ENCODE peak calls at places on chromosome 22, in ten cellular contexts. D is brain microvascular endothelial cell; I is CD4-positive, alpha-beta T cell; S is progenitor cell of endocrine pancreas; T is body of pancreas; W is GM10248; K is left ventricle myocardium inferior; O is bronchial epithelial cell; C is dorsolateral prefrontal cortex; U is AG04450. L is an unnamed sample.

GRCh38 chr22:47550524-47551437 is 788.3 kb downstream of the TBC1D22A start:
- DNase-seq in C (no peak), D (no peak), O (no peak), S (no peak), I (no peak), W (no peak), U (no peak), K (no peak), T (no peak), L (no peak)

GRCh38 chr22:35219012-35219411 is 38.3 kb upstream of the HMGXB4 start:
- DNase-seq in U (peak), T (no peak), S (no peak), W (no peak), I (no peak), C (no peak), D (peak), K (no peak), O (peak), L (peak)

GRCh38 chr22:46688949-46689348 is 49.1 kb downstream of the CERK start:
- DNase-seq in K (peak), I (no peak), D (no peak), S (no peak), W (no peak), U (no peak), T (no peak), O (no peak), C (no peak), L (no peak)

GRCh38 chr22:46696614-46697013 is 41.4 kb downstream of the CERK start:
- DNase-seq in I (no peak), T (no peak), K (no peak), S (no peak), D (no peak), W (no peak), U (no peak), C (no peak), O (no peak), L (no peak)

GRCh38 chr22:44276706-44277403 is 35.9 kb downstream of the SHISAL1 start:
- DNase-seq in O (no peak), D (no peak), K (no peak), C (no peak), W (no peak), I (no peak), S (no peak), T (no peak), U (no peak), L (no peak)

GRCh38 chr22:25420925-25421904 is 143.3 kb upstream of the GRK3 start:
- DNase-seq in U (no peak), O (no peak), T (no peak), S (no peak), D (no peak), K (no peak), W (peak), I (no peak), C (no peak), L (no peak)

GRCh38 chr22:46390652-46391301 is 55.3 kb downstream of the TRMU start:
- DNase-seq in S (no peak), T (peak), D (peak), O (peak), I (no peak), C (peak), U (peak), W (no peak), K (peak), L (no peak)

GRCh38 chr22:49204599-49205214 is 623.0 kb downstream of the BRD1 start:
- DNase-seq in S (no peak), U (no peak), O (no peak), C (peak), K (no peak), I (no peak), W (no peak), D (no peak), T (no peak), L (no peak)

GRCh38 chr22:34858026-34858425 is 207.9 kb upstream of the ISX start:
- DNase-seq in D (no peak), U (no peak), O (no peak), S (no peak), I (no peak), K (no peak), T (no peak), C (no peak), W (no peak), L (no peak)

GRCh38 chr22:19691721-19692341 is 22.5 kb upstream of the SEPTIN5 start:
- DNase-seq in K (no peak), C (no peak), T (no peak), S (no peak), O (peak), I (no peak), U (peak), W (no peak), D (peak), L (peak)

GRCh38 chr22:46861468-46861867 is 99.0 kb downstream of the TBC1D22A start:
- DNase-seq in K (no peak), W (no peak), T (no peak), O (no peak), U (no peak), C (no peak), I (no peak), D (no peak), S (no peak), L (no peak)

GRCh38 chr22:31291716-31292644 is at the start of gene PIK3IP1:
- DNase-seq in I (peak), K (peak), S (peak), O (peak), U (peak), T (peak), D (peak), W (peak), C (peak), L (peak)

GRCh38 chr22:46027219-46028068 is 50.5 kb upstream of the WNT7B start:
- DNase-seq in I (no peak), W (no peak), O (no peak), K (peak), U (no peak), S (peak), T (peak), C (peak), D (no peak), L (no peak)

GRCh38 chr22:17035246-17035645 is 27.2 kb upstream of the GAB4 start:
- DNase-seq in T (no peak), W (no peak), O (peak), C (no peak), K (no peak), D (no peak), U (no peak), I (no peak), S (no peak), L (no peak)

GRCh38 chr22:39219071-39220050 is 25.4 kb downstream of the PDGFB start:
- DNase-seq in K (no peak), S (no peak), C (no peak), D (no peak), U (no peak), O (no peak), T (no peak), W (no peak), I (no peak), L (no peak)

GRCh38 chr22:20673341-20674195 is 100.3 kb upstream of the SERPIND1 start:
- DNase-seq in S (no peak), O (no peak), T (no peak), K (no peak), U (no peak), C (no peak), W (no peak), D (no peak), I (no peak), L (no peak)

GRCh38 chr22:45571089-45571488 is 68.4 kb downstream of the FBLN1 start:
- DNase-seq in O (no peak), T (no peak), S (no peak), U (no peak), I (no peak), K (no peak), C (no peak), D (no peak), W (no peak), L (no peak)

GRCh38 chr22:27783436-27784098 is 18.0 kb downstream of the MN1 start:
- DNase-seq in O (no peak), T (no peak), U (no peak), S (no peak), C (no peak), D (no peak), W (no peak), K (no peak), I (no peak), L (no peak)

GRCh38 chr22:38067771-38068360 is 10.7 kb downstream of the PICK1 start:
- DNase-seq in C (no peak), S (no peak), W (no peak), D (no peak), U (no peak), K (no peak), T (no peak), I (no peak), O (no peak), L (no peak)

GRCh38 chr22:38071421-38072321 is 12.3 kb downstream of the SLC16A8 start:
- DNase-seq in D (no peak), T (no peak), S (no peak), O (no peak), C (no peak), I (no peak), W (no peak), U (no peak), K (no peak), L (no peak)

GRCh38 chr22:38068641-38069371 is 11.6 kb downstream of the PICK1 start:
- DNase-seq in C (no peak), U (no peak), W (no peak), T (no peak), S (no peak), K (no peak), O (no peak), I (no peak), D (no peak), L (no peak)

GRCh38 chr22:38070250-38070921 is 13.2 kb downstream of the PICK1 start:
- DNase-seq in W (no peak), I (no peak), T (no peak), K (no peak), D (no peak), C (no peak), O (no peak), U (no peak), S (no peak), L (no peak)

DNA sequence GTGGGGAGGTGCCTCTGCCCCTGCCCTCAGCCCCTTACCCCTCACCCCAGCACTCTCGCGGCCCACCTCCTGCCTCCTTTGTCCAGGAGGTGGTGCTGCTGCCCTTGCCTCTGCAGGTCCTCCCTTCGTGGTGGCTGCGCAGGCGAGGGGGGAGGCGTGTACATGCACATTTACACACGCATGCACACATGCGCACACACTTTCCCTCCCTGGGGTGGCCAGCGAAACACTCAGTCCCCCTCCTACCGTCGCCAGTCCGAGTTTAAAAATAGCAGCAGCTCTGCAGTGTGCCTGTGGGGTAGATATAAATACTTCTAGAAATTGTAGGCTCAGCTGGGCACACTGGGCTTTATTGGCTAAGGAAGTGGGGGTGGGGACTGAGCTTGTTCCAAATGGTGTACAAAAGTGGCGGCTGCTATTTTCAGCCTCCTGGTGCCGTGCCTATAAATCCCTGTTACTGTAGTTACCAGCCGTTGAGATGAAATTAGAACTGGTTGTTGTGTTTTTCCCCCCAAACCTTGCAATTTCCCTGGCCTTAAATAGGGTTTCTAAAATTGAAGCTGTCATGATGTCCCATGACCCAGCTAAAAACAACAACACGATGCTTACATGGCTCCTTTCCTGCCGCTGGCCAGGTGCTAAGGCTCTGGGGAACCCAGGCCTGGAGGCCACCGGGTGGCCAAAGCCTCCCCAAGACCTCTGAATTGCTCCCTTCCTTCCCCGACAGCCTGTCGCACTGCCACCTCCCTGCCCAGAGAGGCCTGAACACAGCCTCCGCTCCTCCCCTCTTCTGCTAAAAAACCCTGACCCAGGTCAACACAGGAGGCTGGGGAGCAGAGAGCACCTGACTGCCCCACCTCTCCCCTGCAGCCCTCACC is 12.4 kb downstream of the PICK1 start:
- DNase-seq in S (no peak), U (peak), K (peak), W (no peak), O (no peak), C (peak), I (no peak), D (peak), T (no peak), L (peak)
- TF ChIP-seq CTCF in S (peak), U (peak), K (peak), W (peak), O (peak), C (peak), I (no peak), D (peak), T (no peak), L (peak)

GRCh38 chr22:36986242-36986821 is 32.9 kb downstream of the TST start:
- DNase-seq in W (no peak), O (no peak), I (no peak), K (no peak), T (no peak), S (no peak), C (no peak), U (no peak), D (no peak), L (no peak)
- TF ChIP-seq CTCF in W (peak), O (peak), I (peak), K (peak), T (peak), S (peak), C (peak), U (peak), D (peak), L (peak)

DNA sequence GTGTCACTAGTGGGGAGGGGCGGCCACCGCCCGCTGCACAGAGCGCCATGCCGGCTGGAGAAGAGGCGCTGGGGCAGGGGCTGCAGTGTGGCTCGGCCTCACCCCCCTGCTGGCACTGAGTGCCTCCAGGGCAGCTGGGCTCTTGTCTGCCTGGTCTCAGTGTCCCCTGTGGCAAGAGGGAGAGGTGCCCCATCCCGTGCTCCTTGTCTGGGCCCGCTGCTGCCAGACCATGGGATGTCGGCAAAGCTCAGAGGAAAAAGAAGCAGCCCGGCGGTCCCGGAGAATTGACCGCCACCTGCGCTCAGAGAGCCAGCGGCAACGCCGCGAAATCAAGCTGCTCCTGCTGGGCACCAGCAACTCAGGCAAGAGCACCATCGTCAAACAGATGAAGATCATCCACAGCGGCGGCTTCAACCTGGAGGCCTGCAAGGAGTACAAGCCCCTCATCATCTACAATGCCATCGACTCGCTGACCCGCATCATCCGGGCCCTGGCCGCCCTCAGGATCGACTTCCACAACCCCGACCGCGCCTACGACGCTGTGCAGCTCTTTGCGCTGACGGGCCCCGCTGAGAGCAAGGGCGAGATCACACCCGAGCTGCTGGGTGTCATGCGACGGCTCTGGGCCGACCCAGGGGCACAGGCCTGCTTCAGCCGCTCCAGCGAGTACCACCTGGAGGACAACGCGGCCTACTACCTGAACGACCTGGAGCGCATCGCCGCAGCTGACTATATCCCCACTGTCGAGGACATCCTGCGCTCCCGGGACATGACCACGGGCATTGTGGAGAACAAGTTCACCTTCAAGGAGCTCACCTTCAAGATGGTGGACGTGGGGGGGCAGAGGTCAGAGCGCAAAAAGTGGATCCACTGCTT is 25.4 kb downstream of the GNAZ start:
- DNase-seq in T (no peak), K (no peak), C (no peak), O (no peak), S (no peak), D (no peak), I (no peak), U (no peak), W (no peak), L (no peak)
- TF ChIP-seq CTCF in T (no peak), K (no peak), C (no peak), O (no peak), S (no peak), D (no peak), I (no peak), U (no peak), W (no peak), L (no peak)

DNA sequence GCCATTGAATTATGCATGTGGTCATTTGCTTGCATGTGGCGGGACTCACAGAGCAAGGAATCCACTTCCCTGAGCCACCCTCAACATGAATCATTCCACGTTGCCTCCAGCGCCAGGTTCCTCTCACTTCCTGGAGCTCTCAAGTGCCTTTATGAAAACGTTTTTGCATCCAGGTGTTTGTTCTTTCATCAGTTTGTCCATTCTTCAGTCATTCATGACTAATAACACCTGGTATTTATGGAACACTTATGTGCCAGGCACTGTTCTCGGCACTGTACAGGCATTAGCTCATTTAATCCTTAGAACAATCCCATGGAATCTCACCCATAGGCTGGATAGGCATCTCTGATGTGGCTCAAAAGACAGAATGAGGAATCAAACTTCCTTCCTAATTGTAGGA is 256.1 kb upstream of the SYN3 start:
- DNase-seq in S (no peak), W (no peak), K (no peak), D (no peak), C (no peak), U (no peak), I (no peak), O (peak), T (no peak), L (no peak)
- TF ChIP-seq CTCF in S (no peak), W (no peak), K (no peak), D (no peak), C (no peak), U (no peak), I (no peak), O (no peak), T (no peak), L (no peak)

GRCh38 chr22:24265734-24266133 is 4.9 kb upstream of the SPECC1L start:
- DNase-seq in U (no peak), D (no peak), O (no peak), T (no peak), C (no peak), K (no peak), S (no peak), I (no peak), W (no peak), L (no peak)
- TF ChIP-seq CTCF in U (no peak), D (no peak), O (no peak), T (no peak), C (no peak), K (no peak), S (no peak), I (no peak), W (no peak), L (no peak)

GRCh38 chr22:40721266-40721665 is 42.0 kb downstream of the MCHR1 start:
- DNase-seq in W (no peak), T (no peak), O (peak), S (no peak), D (no peak), K (no peak), U (no peak), C (no peak), I (no peak), L (peak)

GRCh38 chr22:40727607-40728325 is 48.5 kb downstream of the MCHR1 start:
- DNase-seq in U (no peak), K (no peak), W (no peak), C (no peak), I (no peak), T (no peak), D (no peak), O (no peak), S (no peak), L (no peak)

GRCh38 chr22:40720538-40721256 is 41.4 kb downstream of the MCHR1 start:
- DNase-seq in U (no peak), O (no peak), W (no peak), C (no peak), S (no peak), I (no peak), D (no peak), T (no peak), K (no peak), L (no peak)

GRCh38 chr22:40719599-40719998 is 40.3 kb downstream of the MCHR1 start:
- DNase-seq in D (no peak), T (no peak), C (no peak), U (no peak), K (no peak), W (no peak), O (no peak), I (no peak), S (no peak), L (no peak)

GRCh38 chr22:40723396-40723933 is 44.2 kb downstream of the MCHR1 start:
- DNase-seq in K (no peak), W (no peak), D (no peak), O (no peak), U (no peak), S (no peak), T (no peak), C (no peak), I (no peak), L (no peak)
- TF ChIP-seq CTCF in K (no peak), W (no peak), D (no peak), O (no peak), U (no peak), S (no peak), T (no peak), C (no peak), I (no peak), L (no peak)

DNA sequence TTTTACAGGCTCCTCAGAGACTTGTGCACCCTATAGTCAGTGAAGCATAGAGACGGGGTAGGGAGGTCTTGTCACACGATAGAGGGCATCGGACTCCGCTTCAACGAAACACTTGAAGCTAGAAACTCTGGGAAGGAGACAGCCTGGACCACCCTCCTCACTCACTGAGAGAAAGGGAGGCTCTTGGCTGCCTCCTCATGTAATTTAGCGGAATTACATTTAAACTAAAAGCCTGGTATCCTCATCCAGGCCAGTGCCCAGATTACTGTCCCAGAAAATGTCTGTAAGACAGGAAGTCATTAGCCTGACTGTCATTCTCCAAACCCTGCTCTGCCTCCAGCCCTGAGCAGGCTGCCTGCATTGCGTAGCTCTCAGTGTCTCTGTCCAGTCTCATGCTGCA is 36.0 kb downstream of the TTLL1 start:
- DNase-seq in C (no peak), T (no peak), I (no peak), O (no peak), K (no peak), U (no peak), D (no peak), W (no peak), S (no peak), L (no peak)
- TF ChIP-seq CTCF in C (no peak), T (no peak), I (no peak), O (no peak), K (no peak), U (peak), D (peak), W (no peak), S (peak), L (peak)

GRCh38 chr22:38124236-38124974 is 13.9 kb upstream of the BAIAP2L2 start:
- DNase-seq in U (no peak), K (no peak), W (no peak), I (no peak), C (no peak), O (peak), S (no peak), D (no peak), T (no peak), L (no peak)
- TF ChIP-seq CTCF in U (no peak), K (no peak), W (no peak), I (no peak), C (no peak), O (peak), S (peak), D (peak), T (no peak), L (peak)

L was measured in HFFc6.